ENCODE peak calls at places on chromosomes 13 and 19, in six cellular contexts. Q is suprapubic skin, A is body of pancreas, X is coronary artery, G is cardiac fibroblast, S is progenitor cell of endocrine pancreas. K is an unnamed sample.

GRCh38 chr19:19551862-19552192 is 13.8 kb downstream of the CILP2 start:
- DNase-seq in Q (no peak), A (no peak), X (no peak), G (no peak), S (no peak), K (no peak)

GRCh38 chr19:3061214-3062161 is 807 bp downstream of the TLE5 start:
- DNase-seq in Q (no peak), A (peak; percentile 56), X (no peak), G (peak; percentile 61), S (no peak), K (peak; percentile 92)

GRCh38 chr19:9862897-9863296 is 27.8 kb downstream of the PIN1 start:
- DNase-seq in Q (no peak), A (no peak), X (no peak), G (no peak), S (no peak), K (no peak)

GRCh38 chr13:113837554-113838355 is 26.1 kb downstream of the GAS6 start:
- DNase-seq in Q (peak; percentile 95), A (peak; percentile 87), X (peak; percentile 97), G (peak; percentile 98), S (no peak), K (no peak)

GRCh38 chr19:32878988-32879387 is 9.4 kb upstream of the SLC7A9 start:
- DNase-seq in Q (no peak), A (no peak), X (no peak), G (no peak), S (no peak), K (peak; percentile 2)

GRCh38 chr19:45901432-45901903 is 945 bp downstream of the MYPOP start:
- DNase-seq in Q (peak; percentile 68), A (peak; percentile 64), X (no peak), G (peak; percentile 56), S (no peak), K (peak; percentile 61)

GRCh38 chr19:6318772-6319171 is 14.6 kb downstream of the ACER1 start:
- DNase-seq in Q (no peak), A (no peak), X (no peak), G (no peak), S (no peak), K (no peak)

GRCh38 chr19:2495651-2496316 is 19.9 kb downstream of the GADD45B start:
- DNase-seq in Q (no peak), A (peak; percentile 45), X (no peak), G (peak; percentile 71), S (no peak), K (no peak)

GRCh38 chr13:27339299-27339698 is 68.7 kb downstream of the RASL11A start:
- DNase-seq in Q (no peak), A (peak; percentile 34), X (no peak), G (peak; percentile 52), S (no peak), K (peak; percentile 38)

GRCh38 chr13:102033316-102033715 is 368.5 kb downstream of the FGF14 start:
- DNase-seq in Q (no peak), A (no peak), X (no peak), G (no peak), S (no peak), K (no peak)

GRCh38 chr19:55391191-55391670 is 5.5 kb downstream of the RPL28 start:
- DNase-seq in Q (no peak), A (no peak), X (no peak), G (no peak), S (no peak), K (no peak)

GRCh38 chr19:44847144-44848035 is 1.3 kb downstream of the NECTIN2 start:
- DNase-seq in Q (peak; percentile 87), A (peak; percentile 87), X (peak; percentile 87), G (peak; percentile 61), S (peak; percentile 65), K (no peak)

GRCh38 chr19:37905936-37906867 is at the start of gene WDR87:
- DNase-seq in Q (peak; percentile 63), A (peak; percentile 64), X (no peak), G (peak; percentile 16), S (peak; percentile 71), K (peak; percentile 71)

GRCh38 chr19:5244351-5244750 is 96.3 kb downstream of the PTPRS start:
- DNase-seq in Q (no peak), A (no peak), X (no peak), G (no peak), S (no peak), K (no peak)

GRCh38 chr19:30115947-30116346 is 173.9 kb downstream of the URI1 start:
- DNase-seq in Q (no peak), A (no peak), X (no peak), G (no peak), S (no peak), K (no peak)

GRCh38 chr19:5489511-5489910 is 34.3 kb downstream of the ZNRF4 start:
- DNase-seq in Q (no peak), A (no peak), X (no peak), G (no peak), S (no peak), K (no peak)

GRCh38 chr13:110509478-110509926 is 52.0 kb downstream of the RAB20 start:
- DNase-seq in Q (no peak), A (no peak), X (no peak), G (no peak), S (no peak), K (no peak)

GRCh38 chr13:36788276-36788675 is 30.7 kb upstream of the RFXAP start:
- DNase-seq in Q (no peak), A (no peak), X (no peak), G (no peak), S (no peak), K (no peak)

GRCh38 chr13:30827578-30827925 is 78.5 kb upstream of the MEDAG start:
- DNase-seq in Q (no peak), A (no peak), X (no peak), G (no peak), S (no peak), K (no peak)

GRCh38 chr19:49441210-49441959 is at the start of gene SLC17A7:
- DNase-seq in Q (peak; percentile 89), A (peak; percentile 50), X (no peak), G (no peak), S (no peak), K (peak; percentile 84)

GRCh38 chr13:99935772-99936171 is 35.8 kb downstream of the ZIC5 start:
- DNase-seq in Q (no peak), A (no peak), X (no peak), G (no peak), S (no peak), K (no peak)

GRCh38 chr13:67367385-67367784 is 137.2 kb upstream of the PCDH9 start:
- DNase-seq in Q (no peak), A (no peak), X (no peak), G (no peak), S (no peak), K (no peak)

GRCh38 chr13:67369895-67370660 is 139.9 kb upstream of the PCDH9 start:
- DNase-seq in Q (no peak), A (no peak), X (no peak), G (peak; percentile 90), S (no peak), K (no peak)

GRCh38 chr13:67366533-67366932 is 136.4 kb upstream of the PCDH9 start:
- DNase-seq in Q (no peak), A (no peak), X (no peak), G (peak; percentile 52), S (no peak), K (no peak)
- TF ChIP-seq CTCF in Q (no peak), A (no peak), X (no peak), G (peak; percentile 36), S (peak; percentile 14), K (no peak)

GRCh38 chr13:41059896-41060722 is 1.2 kb upstream of the WBP4 start:
- DNase-seq in Q (peak; percentile 96), A (peak; percentile 92), X (peak; percentile 94), G (peak; percentile 92), S (peak; percentile 86), K (peak; percentile 83)

GRCh38 chr13:41061914-41062837 is 867 bp downstream of the WBP4 start:
- DNase-seq in Q (no peak), A (no peak), X (no peak), G (peak; percentile 85), S (no peak), K (peak; percentile 61)

GRCh38 chr13:41060723-41061074 is 610 bp upstream of the WBP4 start:
- DNase-seq in Q (peak; percentile 91), A (peak; percentile 82), X (no peak), G (peak; percentile 84), S (peak; percentile 64), K (peak; percentile 75)

GRCh38 chr13:41059466-41059865 is 1.8 kb upstream of the WBP4 start:
- DNase-seq in Q (no peak), A (no peak), X (no peak), G (peak; percentile 10), S (no peak), K (no peak)

DNA sequence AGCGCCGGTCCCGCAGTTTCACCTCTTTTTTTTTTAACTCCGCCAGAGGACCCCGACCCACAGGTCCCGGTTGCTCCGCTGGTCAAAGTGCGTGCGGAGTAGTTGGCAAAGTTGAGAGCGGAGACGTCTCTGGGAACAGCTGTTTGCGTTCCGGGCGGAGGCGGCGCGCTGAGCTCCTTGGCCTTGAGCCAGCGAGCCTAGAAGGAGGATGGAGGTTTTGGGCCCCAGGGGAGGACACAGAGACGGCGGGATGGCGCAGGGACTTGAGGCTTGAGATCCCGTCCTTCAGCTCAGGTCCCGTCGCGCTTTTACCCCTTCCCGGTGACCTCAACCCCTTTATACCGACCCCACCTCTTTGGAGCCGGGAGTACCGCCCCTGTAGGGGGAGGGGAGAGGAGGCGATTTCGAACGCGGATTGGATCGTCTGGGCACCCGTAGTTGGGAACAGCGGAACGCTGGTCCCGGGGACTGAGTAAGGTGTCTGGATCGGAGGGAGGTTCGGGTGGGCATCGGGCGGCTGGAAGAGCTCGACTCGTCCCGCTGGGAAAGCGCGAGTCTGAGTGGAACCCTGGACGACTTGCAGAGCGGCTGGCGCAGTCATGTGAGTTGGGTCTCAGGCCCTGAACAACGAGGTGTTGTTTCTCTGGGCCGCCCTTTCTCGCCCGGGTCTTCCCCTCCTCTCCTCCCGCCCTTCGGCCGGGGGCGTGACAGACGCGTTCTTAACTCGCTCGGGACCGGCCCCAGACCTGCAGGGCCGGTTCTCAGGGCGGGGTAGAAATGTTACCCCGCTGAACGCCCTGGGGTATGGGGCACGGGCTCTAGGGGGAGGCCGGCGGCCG is at the start of gene WBP4:
- DNase-seq in Q (peak; percentile 97), A (peak; percentile 95), X (peak; percentile 97), G (peak; percentile 97), S (peak; percentile 90), K (peak; percentile 88)
- TF ChIP-seq CTCF in Q (no peak), A (no peak), X (no peak), G (peak; percentile 21), S (no peak), K (no peak)

DNA sequence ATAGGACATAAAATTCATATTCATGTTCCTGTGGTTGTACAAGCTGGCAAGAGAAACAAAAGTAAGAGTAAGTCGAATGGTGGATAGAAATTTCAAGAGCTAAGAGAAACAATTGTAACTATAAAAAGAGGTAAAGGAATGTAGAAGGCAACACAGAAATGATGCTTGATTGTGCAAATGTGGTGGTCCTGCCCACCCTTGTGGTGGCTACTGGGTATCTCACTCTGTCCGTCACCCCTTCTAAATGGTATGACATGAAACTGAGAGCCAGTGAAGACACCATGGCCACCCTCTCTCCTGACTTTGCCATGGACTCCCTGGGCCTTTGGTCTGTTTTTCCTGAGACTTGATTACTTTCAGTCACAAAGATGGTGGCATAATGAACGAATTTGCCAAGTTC is 925.9 kb upstream of the SLITRK6 start:
- DNase-seq in Q (no peak), A (no peak), X (no peak), G (no peak), S (no peak), K (no peak)
- TF ChIP-seq CTCF in Q (no peak), A (no peak), X (no peak), G (no peak), S (peak; percentile 28), K (no peak)

GRCh38 chr13:108325863-108326262 is 56.3 kb downstream of the TNFSF13B start:
- DNase-seq in Q (no peak), A (no peak), X (no peak), G (no peak), S (no peak), K (no peak)

GRCh38 chr13:108326318-108326717 is 56.8 kb downstream of the TNFSF13B start:
- DNase-seq in Q (no peak), A (no peak), X (no peak), G (no peak), S (no peak), K (peak; percentile 9)

GRCh38 chr13:108322206-108322824 is 52.8 kb downstream of the TNFSF13B start:
- DNase-seq in Q (no peak), A (no peak), X (no peak), G (peak; percentile 60), S (no peak), K (peak; percentile 37)
- TF ChIP-seq CTCF in Q (peak; percentile 55), A (peak; percentile 68), X (peak; percentile 37), G (peak; percentile 62), S (peak; percentile 92), K (peak; percentile 47)

K was measured in GM20000.